ENCODE peak calls at places on chromosome 1, in ten cellular contexts. E is HFFc6; Z is cardiac fibroblast; O is AML-193; X is activated T-cell treated with anti-CD3 and anti-CD28 coated beads, Interleukin-2, amount 50 U/mL, for 4 hours; C is fibroblast of mammary gland; D is heart left ventricle; Q is cardiac muscle cell; J is AG04449; S is NCI-H1092. R is an unnamed sample.

GRCh38 chr1:24898909-24899439 is 31.1 kb downstream of the RUNX3 start:
- DNase-seq in E (no peak), Z (no peak), O (no peak), X (no peak), C (no peak), D (no peak), Q (no peak), J (no peak), S (no peak), R (no peak)

GRCh38 chr1:159923203-159924024 is 1.9 kb downstream of the TAGLN2 start:
- DNase-seq in E (peak), Z (peak), O (peak), X (peak), C (peak), D (peak), Q (peak), J (no peak), S (peak), R (peak)

GRCh38 chr1:110982320-110982719 is 18.6 kb upstream of the LRIF1 start:
- DNase-seq in E (no peak), Z (no peak), O (no peak), X (no peak), C (no peak), D (no peak), Q (no peak), J (no peak), S (no peak), R (no peak)

GRCh38 chr1:172356620-172357019 is 63.9 kb upstream of the C1orf105 start:
- DNase-seq in E (peak), Z (peak), O (no peak), X (no peak), C (peak), D (no peak), Q (peak), J (peak), S (no peak), R (peak)

GRCh38 chr1:228009116-228009827 is 2.5 kb downstream of the WNT3A start:
- DNase-seq in E (no peak), Z (no peak), O (no peak), X (no peak), C (no peak), D (no peak), Q (no peak), J (no peak), S (no peak), R (no peak)

GRCh38 chr1:189637041-189637440 is 840.6 kb downstream of the BRINP3 start:
- DNase-seq in E (no peak), Z (no peak), O (no peak), X (no peak), C (no peak), D (no peak), Q (no peak), J (no peak), S (no peak), R (no peak)

GRCh38 chr1:56967900-56968832 is 2.4 kb upstream of the C8B start:
- DNase-seq in E (no peak), Z (peak), O (no peak), X (no peak), C (peak), D (no peak), Q (peak), J (no peak), S (no peak), R (no peak)

GRCh38 chr1:166590161-166590560 is 249.1 kb upstream of the POGK start:
- DNase-seq in E (no peak), Z (no peak), O (no peak), X (no peak), C (no peak), D (no peak), Q (no peak), J (no peak), S (no peak), R (no peak)

GRCh38 chr1:108209456-108210108 is 9.4 kb upstream of the SLC25A24 start:
- DNase-seq in E (no peak), Z (no peak), O (no peak), X (peak), C (no peak), D (no peak), Q (no peak), J (no peak), S (no peak), R (no peak)

GRCh38 chr1:10196991-10197390 is 13.4 kb upstream of the KIF1B start:
- DNase-seq in E (no peak), Z (peak), O (no peak), X (no peak), C (peak), D (no peak), Q (peak), J (no peak), S (no peak), R (no peak)

GRCh38 chr1:241603626-241604337 is 36.4 kb downstream of the CHML start:
- DNase-seq in E (no peak), Z (peak), O (no peak), X (no peak), C (peak), D (no peak), Q (peak), J (no peak), S (no peak), R (peak)

GRCh38 chr1:115227683-115228082 is 110.4 kb downstream of the NGF start:
- DNase-seq in E (peak), Z (no peak), O (no peak), X (no peak), C (peak), D (no peak), Q (no peak), J (peak), S (no peak), R (peak)

GRCh38 chr1:5999711-6000443 is 7.7 kb upstream of the NPHP4 start:
- DNase-seq in E (no peak), Z (no peak), O (no peak), X (no peak), C (no peak), D (peak), Q (no peak), J (no peak), S (no peak), R (no peak)

GRCh38 chr1:92291372-92291999 is 7.3 kb downstream of the GLMN start:
- DNase-seq in E (peak), Z (peak), O (peak), X (no peak), C (peak), D (no peak), Q (peak), J (peak), S (peak), R (peak)

GRCh38 chr1:8625981-8626898 is 191.2 kb downstream of the RERE start:
- DNase-seq in E (peak), Z (peak), O (no peak), X (no peak), C (peak), D (no peak), Q (peak), J (peak), S (no peak), R (peak)

GRCh38 chr1:166902279-166902678 is 26.2 kb upstream of the TADA1 start:
- DNase-seq in E (peak), Z (no peak), O (peak), X (no peak), C (peak), D (no peak), Q (peak), J (no peak), S (no peak), R (peak)

GRCh38 chr1:119139393-119139792 is 1.1 kb downstream of the WARS2 start:
- DNase-seq in E (no peak), Z (no peak), O (no peak), X (peak), C (no peak), D (no peak), Q (no peak), J (no peak), S (no peak), R (no peak)

GRCh38 chr1:238252033-238252802 is 361.5 kb upstream of the ZP4 start:
- DNase-seq in E (peak), Z (peak), O (peak), X (no peak), C (peak), D (no peak), Q (peak), J (peak), S (peak), R (peak)

GRCh38 chr1:167863921-167864279 is 50.0 kb downstream of the ADCY10 start:
- DNase-seq in E (no peak), Z (no peak), O (no peak), X (no peak), C (no peak), D (no peak), Q (no peak), J (no peak), S (no peak), R (no peak)

GRCh38 chr1:20569523-20570098 is 17.2 kb downstream of the FAM43B start:
- DNase-seq in E (no peak), Z (no peak), O (no peak), X (no peak), C (no peak), D (no peak), Q (no peak), J (no peak), S (no peak), R (no peak)

GRCh38 chr1:203638914-203639313 is 12.3 kb downstream of the ATP2B4 start:
- DNase-seq in E (no peak), Z (peak), O (peak), X (no peak), C (peak), D (no peak), Q (no peak), J (no peak), S (no peak), R (no peak)

GRCh38 chr1:85019989-85020388 is 23.1 kb upstream of the MCOLN2 start:
- DNase-seq in E (peak), Z (no peak), O (no peak), X (no peak), C (peak), D (no peak), Q (no peak), J (peak), S (no peak), R (peak)

GRCh38 chr1:243375596-243375995 is 119.8 kb downstream of the SDCCAG8 start:
- DNase-seq in E (no peak), Z (no peak), O (no peak), X (no peak), C (no peak), D (no peak), Q (no peak), J (no peak), S (no peak), R (no peak)

GRCh38 chr1:18657436-18658179 is 27.0 kb downstream of the PAX7 start:
- DNase-seq in E (no peak), Z (no peak), O (no peak), X (no peak), C (no peak), D (no peak), Q (no peak), J (no peak), S (no peak), R (no peak)

GRCh38 chr1:211549092-211549749 is 29.7 kb downstream of the SLC30A1 start:
- DNase-seq in E (no peak), Z (peak), O (no peak), X (no peak), C (no peak), D (no peak), Q (no peak), J (no peak), S (no peak), R (no peak)

GRCh38 chr1:93061895-93062792 is 16.9 kb upstream of the MTF2 start:
- DNase-seq in E (peak), Z (peak), O (peak), X (peak), C (peak), D (no peak), Q (peak), J (no peak), S (no peak), R (peak)

GRCh38 chr1:197521118-197521739 is 253.2 kb downstream of the CRB1 start:
- DNase-seq in E (peak), Z (peak), O (peak), X (no peak), C (peak), D (no peak), Q (peak), J (no peak), S (no peak), R (peak)

GRCh38 chr1:10057305-10057704 is 24.5 kb downstream of the UBE4B start:
- DNase-seq in E (peak), Z (peak), O (no peak), X (no peak), C (peak), D (no peak), Q (peak), J (no peak), S (no peak), R (peak)

GRCh38 chr1:223717695-223718363 is 5.5 kb downstream of the CAPN2 start:
- DNase-seq in E (peak), Z (no peak), O (peak), X (no peak), C (no peak), D (no peak), Q (no peak), J (no peak), S (no peak), R (no peak)

GRCh38 chr1:152510503-152510902 is at the start of gene LCE5A:
- DNase-seq in E (no peak), Z (no peak), O (no peak), X (no peak), C (no peak), D (no peak), Q (no peak), J (no peak), S (no peak), R (no peak)

GRCh38 chr1:234562336-234562735 is 47.6 kb downstream of the IRF2BP2 start:
- DNase-seq in E (no peak), Z (no peak), O (no peak), X (no peak), C (no peak), D (no peak), Q (no peak), J (no peak), S (no peak), R (no peak)

GRCh38 chr1:111505641-111506119 is 2.2 kb upstream of the ADORA3 start:
- DNase-seq in E (no peak), Z (no peak), O (no peak), X (no peak), C (no peak), D (no peak), Q (no peak), J (no peak), S (no peak), R (no peak)

R was measured in myocyte.